ENCODE peak calls at places on chromosomes 2 and 18, in seven cellular contexts. C, F, H, W, L, Y and Q are unnamed samples.

GRCh38 chr2:113390133-113390849 is 47.2 kb upstream of the ZNG1B start:
- DNase-seq in C (peak), F (no peak), H (peak), W (no peak), L (peak), Y (peak), Q (no peak)

GRCh38 chr18:58894937-58895336 is 30.3 kb downstream of the ZNF532 start:
- DNase-seq in C (no peak), F (no peak), H (no peak), W (no peak), L (no peak), Y (no peak), Q (no peak)

GRCh38 chr18:48300463-48300961 is 108.7 kb downstream of the ZBTB7C start:
- DNase-seq in C (peak), F (peak), H (no peak), W (no peak), L (no peak), Y (peak), Q (no peak)

GRCh38 chr2:54081574-54081973 is 33.8 kb upstream of the ACYP2 start:
- DNase-seq in C (peak), F (no peak), H (peak), W (no peak), L (peak), Y (no peak), Q (no peak)

GRCh38 chr18:35695384-35695783 is 113.8 kb downstream of the GALNT1 start:
- DNase-seq in C (no peak), F (no peak), H (no peak), W (no peak), L (no peak), Y (no peak), Q (no peak)

GRCh38 chr2:178891265-178891958 is 84.2 kb upstream of the TTN start:
- DNase-seq in C (peak), F (no peak), H (peak), W (no peak), L (peak), Y (peak), Q (no peak)

GRCh38 chr18:38081516-38081915 is 515.9 kb upstream of the CELF4 start:
- DNase-seq in C (peak), F (no peak), H (no peak), W (no peak), L (no peak), Y (no peak), Q (no peak)

GRCh38 chr18:47754311-47755101 is 176.0 kb downstream of the SMAD2 start:
- DNase-seq in C (peak), F (no peak), H (peak), W (no peak), L (no peak), Y (peak), Q (no peak)

GRCh38 chr2:78245394-78246140 is 723.4 kb upstream of the LRRTM4 start:
- DNase-seq in C (no peak), F (no peak), H (no peak), W (no peak), L (no peak), Y (peak), Q (no peak)

GRCh38 chr2:168054657-168055056 is 192.7 kb downstream of the STK39 start:
- DNase-seq in C (no peak), F (no peak), H (no peak), W (no peak), L (no peak), Y (peak), Q (no peak)

GRCh38 chr18:31371970-31372369 is 4.6 kb upstream of the DSG4 start:
- DNase-seq in C (no peak), F (no peak), H (no peak), W (no peak), L (no peak), Y (no peak), Q (no peak)

GRCh38 chr2:205752924-205753323 is 70.6 kb downstream of the NRP2 start:
- DNase-seq in C (no peak), F (no peak), H (no peak), W (no peak), L (no peak), Y (no peak), Q (no peak)

GRCh38 chr2:136448435-136448834 is 316.9 kb upstream of the THSD7B start:
- DNase-seq in C (no peak), F (no peak), H (no peak), W (no peak), L (no peak), Y (no peak), Q (no peak)

GRCh38 chr2:64359892-64360657 is 93.9 kb upstream of the LGALSL start:
- DNase-seq in C (peak), F (peak), H (peak), W (peak), L (peak), Y (no peak), Q (no peak)

GRCh38 chr2:10256031-10256524 is 46.6 kb upstream of the HPCAL1 start:
- DNase-seq in C (no peak), F (peak), H (no peak), W (peak), L (no peak), Y (no peak), Q (no peak)

GRCh38 chr18:2326999-2327398 is 244.3 kb downstream of the METTL4 start:
- DNase-seq in C (no peak), F (no peak), H (peak), W (no peak), L (no peak), Y (no peak), Q (no peak)

GRCh38 chr2:238009563-238009962 is 42.7 kb downstream of the UBE2F start:
- DNase-seq in C (no peak), F (no peak), H (no peak), W (no peak), L (no peak), Y (no peak), Q (no peak)

GRCh38 chr2:105176429-105176828 is 65.1 kb upstream of the GPR45 start:
- DNase-seq in C (no peak), F (no peak), H (no peak), W (no peak), L (no peak), Y (no peak), Q (no peak)

GRCh38 chr2:237271698-237272097 is 142.3 kb downstream of the COL6A3 start:
- DNase-seq in C (no peak), F (no peak), H (peak), W (no peak), L (no peak), Y (no peak), Q (no peak)

GRCh38 chr18:905948-906415 is 1.3 kb downstream of the ADCYAP1 start:
- DNase-seq in C (no peak), F (no peak), H (no peak), W (no peak), L (no peak), Y (peak), Q (no peak)

GRCh38 chr18:73790582-73790981 is 357.1 kb downstream of the FBXO15 start:
- DNase-seq in C (peak), F (no peak), H (no peak), W (no peak), L (no peak), Y (no peak), Q (no peak)

GRCh38 chr2:27078267-27079194 is at the start of gene EMILIN1:
- DNase-seq in C (no peak), F (peak), H (peak), W (no peak), L (peak), Y (peak), Q (no peak)

DNA sequence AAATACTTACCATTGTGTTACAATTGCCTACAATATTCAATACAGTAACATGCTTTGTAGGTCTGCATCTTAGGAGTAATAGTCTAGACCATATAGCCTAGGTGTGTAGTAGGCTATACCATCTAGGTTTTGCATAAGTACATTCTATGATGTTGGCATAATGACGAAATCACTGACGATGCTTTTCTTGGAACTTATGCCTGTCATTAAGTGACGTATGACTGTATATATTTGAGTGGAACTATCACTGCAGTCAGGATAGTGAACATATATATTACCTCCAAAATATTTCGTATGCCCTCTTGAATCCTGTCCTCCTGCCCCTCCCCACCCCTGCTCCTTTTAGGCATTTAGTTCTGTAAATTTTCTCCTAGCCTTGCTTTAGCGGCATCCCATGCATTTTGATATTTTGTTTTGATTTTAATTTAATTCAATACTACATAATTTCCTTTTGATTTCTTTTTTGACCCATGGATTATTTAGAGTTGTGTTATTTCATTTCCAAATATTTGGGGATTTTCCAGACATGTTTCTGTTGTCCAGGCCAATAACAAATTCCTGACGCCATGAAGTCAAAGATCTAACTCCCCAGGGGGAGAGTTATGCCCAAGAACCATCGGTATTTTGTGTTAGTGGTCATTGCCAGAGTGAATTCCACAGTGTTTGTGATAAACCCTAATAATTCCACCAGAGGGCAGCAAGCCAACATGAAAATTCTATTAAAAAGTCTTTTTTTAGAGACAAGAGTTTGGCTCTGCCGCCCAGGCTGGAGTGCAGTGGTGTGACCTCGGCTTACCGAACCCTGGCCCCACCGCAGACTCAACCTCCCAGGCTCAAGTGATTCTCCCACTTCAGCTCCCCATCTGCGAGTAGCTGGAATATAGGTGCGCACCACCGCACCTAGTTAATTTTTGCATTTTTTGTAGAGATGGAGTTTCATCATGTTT is 24.2 kb upstream of the CASP8 start:
- DNase-seq in C (peak), F (peak), H (peak), W (no peak), L (peak), Y (peak), Q (peak)
- H3K4me3 ChIP-seq in C (no peak), F (peak), H (no peak), W (peak), L (peak), Y (no peak), Q (peak)

DNA sequence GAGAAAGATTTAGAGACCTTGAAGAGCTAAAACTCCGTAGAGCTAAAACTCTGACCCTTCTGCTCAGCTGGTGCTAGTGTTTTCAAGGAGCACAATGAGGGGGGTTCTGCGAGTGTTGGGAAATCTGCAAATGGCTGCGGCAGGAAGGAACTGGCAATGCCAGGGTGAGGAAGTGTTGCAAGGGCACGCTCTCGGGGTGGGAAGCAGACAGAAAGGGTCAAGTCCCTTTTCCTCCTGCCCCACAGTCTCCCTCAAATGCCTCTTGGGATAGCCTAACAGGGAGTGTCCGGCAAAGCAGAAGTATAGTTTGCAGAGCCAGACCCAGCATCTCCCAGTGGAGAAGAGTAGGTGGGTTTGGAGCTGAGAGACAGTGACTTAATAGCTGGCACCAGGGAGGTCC is 60.5 kb downstream of the NCAPH start:
- DNase-seq in C (no peak), F (no peak), H (no peak), W (no peak), L (no peak), Y (no peak), Q (no peak)
- H3K4me3 ChIP-seq in C (no peak), F (no peak), H (no peak), W (no peak), L (no peak), Y (no peak), Q (no peak)

DNA sequence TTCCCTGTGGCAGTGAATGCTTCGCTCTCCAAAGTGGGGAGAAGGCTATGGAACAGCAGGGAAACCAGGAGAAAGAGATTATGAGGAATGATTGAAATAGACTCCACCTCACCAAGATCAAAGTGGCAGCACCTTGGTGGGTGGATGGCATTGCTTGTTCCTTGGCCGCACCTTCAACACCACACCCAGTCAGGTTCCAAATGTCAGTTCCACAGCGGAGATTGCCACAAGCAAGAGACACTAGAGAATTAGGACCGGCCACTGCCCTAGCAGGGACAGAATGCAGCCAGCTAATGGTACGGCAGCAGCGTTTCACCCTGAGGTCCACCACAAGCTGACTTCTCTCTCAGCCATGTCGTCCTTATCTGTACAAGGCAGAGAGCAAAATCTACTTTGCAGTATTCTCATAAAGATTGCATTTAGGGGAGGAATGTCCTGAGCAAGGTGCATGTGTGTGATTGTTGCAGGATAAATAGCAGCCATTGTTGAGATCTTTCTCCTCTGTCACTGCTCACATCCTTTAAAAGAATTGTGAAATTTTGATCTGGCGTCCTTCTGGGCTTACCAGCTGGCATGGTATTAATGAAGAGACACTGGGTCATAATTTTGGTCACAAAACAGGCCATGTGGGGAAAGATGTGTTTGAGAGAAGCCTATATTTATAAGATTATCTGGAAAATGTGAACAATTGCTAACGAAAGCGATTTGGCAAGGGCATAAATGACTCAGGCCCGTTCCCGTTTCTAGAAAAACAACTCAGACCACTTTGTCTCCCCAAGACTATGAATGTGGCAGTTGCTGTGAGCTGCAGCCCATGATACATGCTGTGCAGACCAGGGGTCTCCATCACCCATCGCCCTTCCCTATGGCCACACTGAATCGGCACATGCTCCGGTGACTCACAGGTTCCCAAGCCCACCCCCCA is 228.6 kb upstream of the ID2 start:
- DNase-seq in C (no peak), F (no peak), H (peak), W (no peak), L (no peak), Y (no peak), Q (no peak)
- H3K4me3 ChIP-seq in C (no peak), F (no peak), H (no peak), W (no peak), L (no peak), Y (no peak), Q (no peak)

GRCh38 chr2:120347387-120348010 is 1.6 kb downstream of the INHBB start:
- DNase-seq in C (no peak), F (no peak), H (no peak), W (no peak), L (no peak), Y (peak), Q (no peak)
- H3K4me3 ChIP-seq in C (no peak), F (peak), H (no peak), W (peak), L (no peak), Y (peak), Q (peak)

DNA sequence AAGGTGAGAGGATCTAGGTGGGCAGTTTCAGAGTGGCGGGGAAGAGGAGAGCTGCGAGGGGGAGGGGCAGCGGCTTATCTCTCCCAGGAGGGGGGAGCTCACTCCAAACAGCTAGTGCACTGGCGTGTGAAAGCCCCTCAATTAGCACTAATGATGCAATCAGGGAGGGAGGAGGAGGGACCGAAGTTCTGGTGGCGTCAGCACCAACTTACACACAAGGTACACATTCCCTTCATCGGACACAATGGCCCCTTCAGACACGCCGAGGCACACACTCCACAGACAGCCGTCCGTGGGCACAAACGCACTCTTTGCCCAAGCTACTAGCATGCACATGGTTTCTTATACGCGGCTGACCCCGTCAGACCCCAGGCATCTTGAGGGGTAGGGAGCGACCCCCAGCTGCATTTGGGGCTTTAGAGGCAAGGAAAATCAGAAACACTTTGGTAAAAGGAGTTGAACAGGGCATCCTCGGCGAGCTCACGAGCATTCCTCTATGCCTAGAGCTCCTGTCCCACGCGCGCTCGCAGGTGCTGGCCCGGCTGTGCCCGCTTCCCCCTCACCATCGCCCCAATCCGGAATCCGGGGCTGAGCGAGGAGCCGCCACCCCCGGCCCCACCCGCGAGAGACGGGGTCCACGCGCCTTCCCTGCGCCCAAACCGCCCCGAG is 868 bp upstream of the PKDCC start:
- DNase-seq in C (no peak), F (no peak), H (peak), W (no peak), L (no peak), Y (peak), Q (no peak)
- H3K4me3 ChIP-seq in C (no peak), F (peak), H (peak), W (peak), L (peak), Y (peak), Q (peak)

GRCh38 chr2:100281521-100282438 is 40.5 kb downstream of the LONRF2 start:
- DNase-seq in C (no peak), F (no peak), H (peak), W (no peak), L (no peak), Y (peak), Q (no peak)
- H3K4me3 ChIP-seq in C (no peak), F (peak), H (peak), W (peak), L (no peak), Y (no peak), Q (no peak)

GRCh38 chr2:38097611-38098350 is 21.8 kb upstream of the CYP1B1 start:
- DNase-seq in C (peak), F (no peak), H (peak), W (no peak), L (no peak), Y (peak), Q (no peak)
- H3K4me3 ChIP-seq in C (no peak), F (peak), H (peak), W (peak), L (no peak), Y (no peak), Q (peak)